ENCODE peak calls at places on chromosomes 13 and 19, in four cellular contexts. J, L, K and R are unnamed samples.

GRCh38 chr13:76350399-76350798 is 535.8 kb downstream of the KCTD12 start:
- DNase-seq in J (peak; percentile 52), L (no peak), K (no peak), R (no peak)

GRCh38 chr13:68046900-68047299 is 816.8 kb upstream of the PCDH9 start:
- DNase-seq in J (no peak), L (no peak), K (no peak), R (no peak)

GRCh38 chr13:47216176-47216822 is 319.4 kb upstream of the HTR2A start:
- DNase-seq in J (no peak), L (peak; percentile 72), K (no peak), R (no peak)

GRCh38 chr13:26968431-26969335 is 202.9 kb downstream of the USP12 start:
- DNase-seq in J (peak; percentile 76), L (peak; percentile 73), K (no peak), R (peak; percentile 93)

GRCh38 chr19:45852145-45852750 is 10.7 kb downstream of the SYMPK start:
- DNase-seq in J (no peak), L (peak; percentile 8), K (no peak), R (no peak)

GRCh38 chr19:18422530-18423191 is 3.5 kb downstream of the SSBP4 start:
- DNase-seq in J (no peak), L (no peak), K (peak; percentile 15), R (no peak)

GRCh38 chr13:60267498-60268202 is 103.9 kb upstream of the DIAPH3 start:
- DNase-seq in J (no peak), L (peak; percentile 45), K (no peak), R (no peak)

GRCh38 chr13:40316301-40316700 is 350.1 kb downstream of the FOXO1 start:
- DNase-seq in J (no peak), L (no peak), K (no peak), R (no peak)

GRCh38 chr19:29793116-29793727 is 18.6 kb upstream of the CCNE1 start:
- DNase-seq in J (no peak), L (no peak), K (no peak), R (no peak)

GRCh38 chr13:30382836-30383525 is 39.3 kb upstream of the UBE2L5 start:
- DNase-seq in J (no peak), L (no peak), K (no peak), R (no peak)

GRCh38 chr13:94674609-94675348 is 37.6 kb downstream of the SOX21 start:
- DNase-seq in J (peak; percentile 67), L (peak; percentile 54), K (no peak), R (no peak)

GRCh38 chr13:74930402-74931165 is 551.4 kb downstream of the TBC1D4 start:
- DNase-seq in J (no peak), L (peak; percentile 85), K (no peak), R (peak; percentile 70)

GRCh38 chr19:51440846-51441409 is 17.3 kb downstream of the SIGLEC8 start:
- DNase-seq in J (no peak), L (peak; percentile 6), K (no peak), R (peak; percentile 42)

GRCh38 chr13:113207890-113208423 is 512 bp downstream of the PCID2 start:
- DNase-seq in J (no peak), L (peak; percentile 60), K (no peak), R (peak; percentile 10)

GRCh38 chr13:97072297-97072696 is 78.0 kb upstream of the OXGR1 start:
- DNase-seq in J (no peak), L (no peak), K (no peak), R (no peak)

GRCh38 chr13:29564828-29565227 is 30.7 kb downstream of the SLC7A1 start:
- DNase-seq in J (no peak), L (no peak), K (no peak), R (no peak)